ENCODE peak calls at places on chromosomes 3 and 15, in ten cellular contexts. One of them, this sample, is unnamed.

GRCh38 chr3:117719316-117719926 is 1009.8 kb downstream of the TUSC7 start:
- DNase-seq in heart left ventricle: no peak
- DNase-seq in amniotic stem cell: no peak
- DNase-seq in activated CD8-positive, alpha-beta memory T cell treated with anti-CD3 and anti-CD28 coated beads for 48 hours: no peak
- DNase-seq in astrocyte of the spinal cord: peak
- DNase-seq in NCI-H1092 treated with DMSO at 0.1 percent for 48 hours: peak
- DNase-seq in stimulated activated CD4-positive, alpha-beta T cell treated with anti-CD3 and anti-CD28 coated beads, Interleukin-2, amount 100 ng/mL, for 48 hours: no peak
- DNase-seq in LHCN-M2: peak
- DNase-seq in head of caudate nucleus: peak
- DNase-seq in left ventricle myocardium inferior: no peak
- DNase-seq in this sample: no peak

GRCh38 chr3:108879915-108880314 is 57.3 kb downstream of the TRAT1 start:
- DNase-seq in LHCN-M2: no peak
- DNase-seq in head of caudate nucleus: no peak
- DNase-seq in activated CD8-positive, alpha-beta memory T cell treated with anti-CD3 and anti-CD28 coated beads for 48 hours: no peak
- DNase-seq in left ventricle myocardium inferior: no peak
- DNase-seq in stimulated activated CD4-positive, alpha-beta T cell treated with anti-CD3 and anti-CD28 coated beads, Interleukin-2, amount 100 ng/mL, for 48 hours: no peak
- DNase-seq in astrocyte of the spinal cord: no peak
- DNase-seq in NCI-H1092 treated with DMSO at 0.1 percent for 48 hours: no peak
- DNase-seq in heart left ventricle: no peak
- DNase-seq in amniotic stem cell: no peak
- DNase-seq in this sample: no peak

GRCh38 chr15:64247906-64248541 is 85.2 kb upstream of the PPIB start:
- DNase-seq in NCI-H1092 treated with DMSO at 0.1 percent for 48 hours: no peak
- DNase-seq in stimulated activated CD4-positive, alpha-beta T cell treated with anti-CD3 and anti-CD28 coated beads, Interleukin-2, amount 100 ng/mL, for 48 hours: no peak
- DNase-seq in heart left ventricle: no peak
- DNase-seq in LHCN-M2: peak
- DNase-seq in astrocyte of the spinal cord: peak
- DNase-seq in head of caudate nucleus: no peak
- DNase-seq in activated CD8-positive, alpha-beta memory T cell treated with anti-CD3 and anti-CD28 coated beads for 48 hours: no peak
- DNase-seq in left ventricle myocardium inferior: no peak
- DNase-seq in amniotic stem cell: peak
- DNase-seq in this sample: no peak

GRCh38 chr3:39414421-39414907 is 7.9 kb downstream of the RPSA start:
- DNase-seq in stimulated activated CD4-positive, alpha-beta T cell treated with anti-CD3 and anti-CD28 coated beads, Interleukin-2, amount 100 ng/mL, for 48 hours: peak
- DNase-seq in LHCN-M2: no peak
- DNase-seq in astrocyte of the spinal cord: no peak
- DNase-seq in amniotic stem cell: no peak
- DNase-seq in NCI-H1092 treated with DMSO at 0.1 percent for 48 hours: no peak
- DNase-seq in head of caudate nucleus: no peak
- DNase-seq in heart left ventricle: no peak
- DNase-seq in activated CD8-positive, alpha-beta memory T cell treated with anti-CD3 and anti-CD28 coated beads for 48 hours: no peak
- DNase-seq in left ventricle myocardium inferior: no peak
- DNase-seq in this sample: no peak

GRCh38 chr3:150397220-150397619 is 10.9 kb upstream of the TSC22D2 start:
- DNase-seq in heart left ventricle: no peak
- DNase-seq in NCI-H1092 treated with DMSO at 0.1 percent for 48 hours: no peak
- DNase-seq in amniotic stem cell: no peak
- DNase-seq in left ventricle myocardium inferior: no peak
- DNase-seq in LHCN-M2: no peak
- DNase-seq in stimulated activated CD4-positive, alpha-beta T cell treated with anti-CD3 and anti-CD28 coated beads, Interleukin-2, amount 100 ng/mL, for 48 hours: no peak
- DNase-seq in activated CD8-positive, alpha-beta memory T cell treated with anti-CD3 and anti-CD28 coated beads for 48 hours: no peak
- DNase-seq in astrocyte of the spinal cord: no peak
- DNase-seq in head of caudate nucleus: no peak
- DNase-seq in this sample: no peak

GRCh38 chr3:23175361-23176073 is 27.6 kb upstream of the UBE2E2 start:
- DNase-seq in activated CD8-positive, alpha-beta memory T cell treated with anti-CD3 and anti-CD28 coated beads for 48 hours: no peak
- DNase-seq in left ventricle myocardium inferior: no peak
- DNase-seq in LHCN-M2: no peak
- DNase-seq in stimulated activated CD4-positive, alpha-beta T cell treated with anti-CD3 and anti-CD28 coated beads, Interleukin-2, amount 100 ng/mL, for 48 hours: no peak
- DNase-seq in head of caudate nucleus: no peak
- DNase-seq in heart left ventricle: no peak
- DNase-seq in NCI-H1092 treated with DMSO at 0.1 percent for 48 hours: no peak
- DNase-seq in amniotic stem cell: no peak
- DNase-seq in astrocyte of the spinal cord: peak
- DNase-seq in this sample: no peak

GRCh38 chr3:61521229-61521628 is 40.1 kb upstream of the PTPRG start:
- DNase-seq in activated CD8-positive, alpha-beta memory T cell treated with anti-CD3 and anti-CD28 coated beads for 48 hours: peak
- DNase-seq in stimulated activated CD4-positive, alpha-beta T cell treated with anti-CD3 and anti-CD28 coated beads, Interleukin-2, amount 100 ng/mL, for 48 hours: peak
- DNase-seq in NCI-H1092 treated with DMSO at 0.1 percent for 48 hours: no peak
- DNase-seq in left ventricle myocardium inferior: no peak
- DNase-seq in head of caudate nucleus: no peak
- DNase-seq in amniotic stem cell: no peak
- DNase-seq in astrocyte of the spinal cord: no peak
- DNase-seq in LHCN-M2: no peak
- DNase-seq in heart left ventricle: no peak
- DNase-seq in this sample: no peak

GRCh38 chr3:62355703-62356102 is 17.6 kb downstream of the FEZF2 start:
- DNase-seq in head of caudate nucleus: no peak
- DNase-seq in NCI-H1092 treated with DMSO at 0.1 percent for 48 hours: no peak
- DNase-seq in astrocyte of the spinal cord: no peak
- DNase-seq in amniotic stem cell: no peak
- DNase-seq in activated CD8-positive, alpha-beta memory T cell treated with anti-CD3 and anti-CD28 coated beads for 48 hours: no peak
- DNase-seq in stimulated activated CD4-positive, alpha-beta T cell treated with anti-CD3 and anti-CD28 coated beads, Interleukin-2, amount 100 ng/mL, for 48 hours: no peak
- DNase-seq in heart left ventricle: no peak
- DNase-seq in LHCN-M2: no peak
- DNase-seq in left ventricle myocardium inferior: no peak
- DNase-seq in this sample: no peak

GRCh38 chr15:74631408-74631807 is 15.8 kb downstream of the CLK3 start:
- DNase-seq in LHCN-M2: peak
- DNase-seq in NCI-H1092 treated with DMSO at 0.1 percent for 48 hours: no peak
- DNase-seq in astrocyte of the spinal cord: no peak
- DNase-seq in head of caudate nucleus: no peak
- DNase-seq in amniotic stem cell: no peak
- DNase-seq in activated CD8-positive, alpha-beta memory T cell treated with anti-CD3 and anti-CD28 coated beads for 48 hours: no peak
- DNase-seq in stimulated activated CD4-positive, alpha-beta T cell treated with anti-CD3 and anti-CD28 coated beads, Interleukin-2, amount 100 ng/mL, for 48 hours: no peak
- DNase-seq in left ventricle myocardium inferior: no peak
- DNase-seq in heart left ventricle: no peak
- DNase-seq in this sample: no peak

GRCh38 chr3:197356275-197356674 is 57.9 kb upstream of the DLG1 start:
- DNase-seq in heart left ventricle: peak
- DNase-seq in left ventricle myocardium inferior: peak
- DNase-seq in head of caudate nucleus: peak
- DNase-seq in NCI-H1092 treated with DMSO at 0.1 percent for 48 hours: no peak
- DNase-seq in activated CD8-positive, alpha-beta memory T cell treated with anti-CD3 and anti-CD28 coated beads for 48 hours: no peak
- DNase-seq in LHCN-M2: no peak
- DNase-seq in amniotic stem cell: no peak
- DNase-seq in astrocyte of the spinal cord: no peak
- DNase-seq in stimulated activated CD4-positive, alpha-beta T cell treated with anti-CD3 and anti-CD28 coated beads, Interleukin-2, amount 100 ng/mL, for 48 hours: no peak
- DNase-seq in this sample: peak

GRCh38 chr3:139187154-139187553 is 142.5 kb upstream of the PRR23C start:
- DNase-seq in stimulated activated CD4-positive, alpha-beta T cell treated with anti-CD3 and anti-CD28 coated beads, Interleukin-2, amount 100 ng/mL, for 48 hours: no peak
- DNase-seq in astrocyte of the spinal cord: no peak
- DNase-seq in LHCN-M2: no peak
- DNase-seq in head of caudate nucleus: no peak
- DNase-seq in activated CD8-positive, alpha-beta memory T cell treated with anti-CD3 and anti-CD28 coated beads for 48 hours: no peak
- DNase-seq in left ventricle myocardium inferior: no peak
- DNase-seq in heart left ventricle: no peak
- DNase-seq in NCI-H1092 treated with DMSO at 0.1 percent for 48 hours: no peak
- DNase-seq in amniotic stem cell: no peak
- DNase-seq in this sample: no peak

GRCh38 chr3:113773381-113773780 is 26.5 kb downstream of the ATP6V1A start:
- DNase-seq in heart left ventricle: no peak
- DNase-seq in LHCN-M2: peak
- DNase-seq in left ventricle myocardium inferior: no peak
- DNase-seq in stimulated activated CD4-positive, alpha-beta T cell treated with anti-CD3 and anti-CD28 coated beads, Interleukin-2, amount 100 ng/mL, for 48 hours: no peak
- DNase-seq in amniotic stem cell: no peak
- DNase-seq in NCI-H1092 treated with DMSO at 0.1 percent for 48 hours: no peak
- DNase-seq in astrocyte of the spinal cord: peak
- DNase-seq in head of caudate nucleus: no peak
- DNase-seq in activated CD8-positive, alpha-beta memory T cell treated with anti-CD3 and anti-CD28 coated beads for 48 hours: no peak
- DNase-seq in this sample: no peak

GRCh38 chr15:40045572-40046217 is 6.7 kb upstream of the SRP14 start:
- DNase-seq in amniotic stem cell: no peak
- DNase-seq in head of caudate nucleus: no peak
- DNase-seq in left ventricle myocardium inferior: no peak
- DNase-seq in astrocyte of the spinal cord: no peak
- DNase-seq in activated CD8-positive, alpha-beta memory T cell treated with anti-CD3 and anti-CD28 coated beads for 48 hours: no peak
- DNase-seq in NCI-H1092 treated with DMSO at 0.1 percent for 48 hours: no peak
- DNase-seq in heart left ventricle: no peak
- DNase-seq in LHCN-M2: no peak
- DNase-seq in stimulated activated CD4-positive, alpha-beta T cell treated with anti-CD3 and anti-CD28 coated beads, Interleukin-2, amount 100 ng/mL, for 48 hours: no peak
- DNase-seq in this sample: no peak

GRCh38 chr15:36960179-36960946 is 140.0 kb downstream of the MEIS2 start:
- DNase-seq in amniotic stem cell: no peak
- DNase-seq in activated CD8-positive, alpha-beta memory T cell treated with anti-CD3 and anti-CD28 coated beads for 48 hours: no peak
- DNase-seq in LHCN-M2: no peak
- DNase-seq in astrocyte of the spinal cord: no peak
- DNase-seq in NCI-H1092 treated with DMSO at 0.1 percent for 48 hours: no peak
- DNase-seq in stimulated activated CD4-positive, alpha-beta T cell treated with anti-CD3 and anti-CD28 coated beads, Interleukin-2, amount 100 ng/mL, for 48 hours: no peak
- DNase-seq in head of caudate nucleus: no peak
- DNase-seq in left ventricle myocardium inferior: no peak
- DNase-seq in heart left ventricle: no peak
- DNase-seq in this sample: no peak

GRCh38 chr3:197942956-197943556 is 6.9 kb upstream of the RPL35A start:
- DNase-seq in activated CD8-positive, alpha-beta memory T cell treated with anti-CD3 and anti-CD28 coated beads for 48 hours: no peak
- DNase-seq in amniotic stem cell: no peak
- DNase-seq in heart left ventricle: no peak
- DNase-seq in NCI-H1092 treated with DMSO at 0.1 percent for 48 hours: peak
- DNase-seq in LHCN-M2: peak
- DNase-seq in left ventricle myocardium inferior: no peak
- DNase-seq in astrocyte of the spinal cord: peak
- DNase-seq in stimulated activated CD4-positive, alpha-beta T cell treated with anti-CD3 and anti-CD28 coated beads, Interleukin-2, amount 100 ng/mL, for 48 hours: no peak
- DNase-seq in head of caudate nucleus: no peak
- DNase-seq in this sample: no peak

GRCh38 chr15:48723964-48724363 is 78.5 kb upstream of the FBN1 start:
- DNase-seq in NCI-H1092 treated with DMSO at 0.1 percent for 48 hours: no peak
- DNase-seq in activated CD8-positive, alpha-beta memory T cell treated with anti-CD3 and anti-CD28 coated beads for 48 hours: no peak
- DNase-seq in stimulated activated CD4-positive, alpha-beta T cell treated with anti-CD3 and anti-CD28 coated beads, Interleukin-2, amount 100 ng/mL, for 48 hours: no peak
- DNase-seq in LHCN-M2: no peak
- DNase-seq in astrocyte of the spinal cord: no peak
- DNase-seq in left ventricle myocardium inferior: no peak
- DNase-seq in head of caudate nucleus: no peak
- DNase-seq in amniotic stem cell: no peak
- DNase-seq in heart left ventricle: no peak
- DNase-seq in this sample: no peak

GRCh38 chr3:139448104-139448503 is 28.2 kb downstream of the RBP2 start:
- DNase-seq in astrocyte of the spinal cord: no peak
- DNase-seq in LHCN-M2: peak
- DNase-seq in heart left ventricle: peak
- DNase-seq in NCI-H1092 treated with DMSO at 0.1 percent for 48 hours: peak
- DNase-seq in amniotic stem cell: no peak
- DNase-seq in stimulated activated CD4-positive, alpha-beta T cell treated with anti-CD3 and anti-CD28 coated beads, Interleukin-2, amount 100 ng/mL, for 48 hours: no peak
- DNase-seq in left ventricle myocardium inferior: no peak
- DNase-seq in head of caudate nucleus: peak
- DNase-seq in activated CD8-positive, alpha-beta memory T cell treated with anti-CD3 and anti-CD28 coated beads for 48 hours: no peak
- DNase-seq in this sample: no peak

GRCh38 chr3:194888916-194889315 is 203.2 kb downstream of the FAM43A start:
- DNase-seq in NCI-H1092 treated with DMSO at 0.1 percent for 48 hours: no peak
- DNase-seq in head of caudate nucleus: no peak
- DNase-seq in stimulated activated CD4-positive, alpha-beta T cell treated with anti-CD3 and anti-CD28 coated beads, Interleukin-2, amount 100 ng/mL, for 48 hours: no peak
- DNase-seq in activated CD8-positive, alpha-beta memory T cell treated with anti-CD3 and anti-CD28 coated beads for 48 hours: no peak
- DNase-seq in astrocyte of the spinal cord: no peak
- DNase-seq in amniotic stem cell: no peak
- DNase-seq in LHCN-M2: no peak
- DNase-seq in heart left ventricle: no peak
- DNase-seq in left ventricle myocardium inferior: no peak
- DNase-seq in this sample: peak

GRCh38 chr15:67405208-67406191 is 115.4 kb upstream of the C15orf61 start:
- DNase-seq in amniotic stem cell: no peak
- DNase-seq in head of caudate nucleus: no peak
- DNase-seq in LHCN-M2: peak
- DNase-seq in left ventricle myocardium inferior: no peak
- DNase-seq in stimulated activated CD4-positive, alpha-beta T cell treated with anti-CD3 and anti-CD28 coated beads, Interleukin-2, amount 100 ng/mL, for 48 hours: no peak
- DNase-seq in astrocyte of the spinal cord: peak
- DNase-seq in heart left ventricle: no peak
- DNase-seq in activated CD8-positive, alpha-beta memory T cell treated with anti-CD3 and anti-CD28 coated beads for 48 hours: no peak
- DNase-seq in NCI-H1092 treated with DMSO at 0.1 percent for 48 hours: no peak
- DNase-seq in this sample: no peak

GRCh38 chr15:42845581-42845980 is 75.0 kb downstream of the TTBK2 start:
- DNase-seq in left ventricle myocardium inferior: no peak
- DNase-seq in stimulated activated CD4-positive, alpha-beta T cell treated with anti-CD3 and anti-CD28 coated beads, Interleukin-2, amount 100 ng/mL, for 48 hours: no peak
- DNase-seq in heart left ventricle: no peak
- DNase-seq in amniotic stem cell: no peak
- DNase-seq in astrocyte of the spinal cord: peak
- DNase-seq in NCI-H1092 treated with DMSO at 0.1 percent for 48 hours: no peak
- DNase-seq in activated CD8-positive, alpha-beta memory T cell treated with anti-CD3 and anti-CD28 coated beads for 48 hours: no peak
- DNase-seq in head of caudate nucleus: no peak
- DNase-seq in LHCN-M2: no peak
- DNase-seq in this sample: no peak

GRCh38 chr15:62417444-62417843 is 252.4 kb upstream of the C2CD4B start:
- DNase-seq in LHCN-M2: peak
- DNase-seq in stimulated activated CD4-positive, alpha-beta T cell treated with anti-CD3 and anti-CD28 coated beads, Interleukin-2, amount 100 ng/mL, for 48 hours: no peak
- DNase-seq in NCI-H1092 treated with DMSO at 0.1 percent for 48 hours: no peak
- DNase-seq in amniotic stem cell: peak
- DNase-seq in heart left ventricle: no peak
- DNase-seq in head of caudate nucleus: no peak
- DNase-seq in activated CD8-positive, alpha-beta memory T cell treated with anti-CD3 and anti-CD28 coated beads for 48 hours: no peak
- DNase-seq in left ventricle myocardium inferior: no peak
- DNase-seq in astrocyte of the spinal cord: peak
- DNase-seq in this sample: no peak

GRCh38 chr15:96218623-96219465 is 111.7 kb upstream of the NR2F2 start:
- DNase-seq in astrocyte of the spinal cord: no peak
- DNase-seq in heart left ventricle: no peak
- DNase-seq in head of caudate nucleus: no peak
- DNase-seq in amniotic stem cell: no peak
- DNase-seq in activated CD8-positive, alpha-beta memory T cell treated with anti-CD3 and anti-CD28 coated beads for 48 hours: no peak
- DNase-seq in left ventricle myocardium inferior: no peak
- DNase-seq in LHCN-M2: no peak
- DNase-seq in stimulated activated CD4-positive, alpha-beta T cell treated with anti-CD3 and anti-CD28 coated beads, Interleukin-2, amount 100 ng/mL, for 48 hours: no peak
- DNase-seq in NCI-H1092 treated with DMSO at 0.1 percent for 48 hours: no peak
- DNase-seq in this sample: no peak

GRCh38 chr3:130725746-130726145 is 20.9 kb downstream of the PIK3R4 start:
- DNase-seq in LHCN-M2: peak
- DNase-seq in heart left ventricle: no peak
- DNase-seq in left ventricle myocardium inferior: no peak
- DNase-seq in stimulated activated CD4-positive, alpha-beta T cell treated with anti-CD3 and anti-CD28 coated beads, Interleukin-2, amount 100 ng/mL, for 48 hours: no peak
- DNase-seq in NCI-H1092 treated with DMSO at 0.1 percent for 48 hours: no peak
- DNase-seq in activated CD8-positive, alpha-beta memory T cell treated with anti-CD3 and anti-CD28 coated beads for 48 hours: no peak
- DNase-seq in amniotic stem cell: no peak
- DNase-seq in astrocyte of the spinal cord: no peak
- DNase-seq in head of caudate nucleus: no peak
- DNase-seq in this sample: no peak

GRCh38 chr15:80744826-80745225 is 34.3 kb upstream of the CEMIP start:
- DNase-seq in stimulated activated CD4-positive, alpha-beta T cell treated with anti-CD3 and anti-CD28 coated beads, Interleukin-2, amount 100 ng/mL, for 48 hours: no peak
- DNase-seq in amniotic stem cell: no peak
- DNase-seq in activated CD8-positive, alpha-beta memory T cell treated with anti-CD3 and anti-CD28 coated beads for 48 hours: no peak
- DNase-seq in LHCN-M2: peak
- DNase-seq in left ventricle myocardium inferior: no peak
- DNase-seq in head of caudate nucleus: no peak
- DNase-seq in NCI-H1092 treated with DMSO at 0.1 percent for 48 hours: no peak
- DNase-seq in astrocyte of the spinal cord: no peak
- DNase-seq in heart left ventricle: no peak
- DNase-seq in this sample: no peak

GRCh38 chr3:182904164-182904563 is 76.2 kb downstream of the DCUN1D1 start:
- DNase-seq in NCI-H1092 treated with DMSO at 0.1 percent for 48 hours: no peak
- DNase-seq in activated CD8-positive, alpha-beta memory T cell treated with anti-CD3 and anti-CD28 coated beads for 48 hours: no peak
- DNase-seq in LHCN-M2: no peak
- DNase-seq in stimulated activated CD4-positive, alpha-beta T cell treated with anti-CD3 and anti-CD28 coated beads, Interleukin-2, amount 100 ng/mL, for 48 hours: no peak
- DNase-seq in head of caudate nucleus: no peak
- DNase-seq in astrocyte of the spinal cord: no peak
- DNase-seq in left ventricle myocardium inferior: no peak
- DNase-seq in heart left ventricle: no peak
- DNase-seq in amniotic stem cell: no peak
- DNase-seq in this sample: no peak

GRCh38 chr15:72671531-72671930 is 14.5 kb downstream of the HIGD2B start:
- DNase-seq in activated CD8-positive, alpha-beta memory T cell treated with anti-CD3 and anti-CD28 coated beads for 48 hours: no peak
- DNase-seq in stimulated activated CD4-positive, alpha-beta T cell treated with anti-CD3 and anti-CD28 coated beads, Interleukin-2, amount 100 ng/mL, for 48 hours: no peak
- DNase-seq in astrocyte of the spinal cord: no peak
- DNase-seq in LHCN-M2: no peak
- DNase-seq in NCI-H1092 treated with DMSO at 0.1 percent for 48 hours: no peak
- DNase-seq in heart left ventricle: no peak
- DNase-seq in amniotic stem cell: no peak
- DNase-seq in left ventricle myocardium inferior: no peak
- DNase-seq in head of caudate nucleus: no peak
- DNase-seq in this sample: no peak

GRCh38 chr3:176155012-176155411 is 1042.3 kb downstream of the TBL1XR1 start:
- DNase-seq in astrocyte of the spinal cord: no peak
- DNase-seq in LHCN-M2: no peak
- DNase-seq in stimulated activated CD4-positive, alpha-beta T cell treated with anti-CD3 and anti-CD28 coated beads, Interleukin-2, amount 100 ng/mL, for 48 hours: no peak
- DNase-seq in head of caudate nucleus: no peak
- DNase-seq in NCI-H1092 treated with DMSO at 0.1 percent for 48 hours: no peak
- DNase-seq in amniotic stem cell: no peak
- DNase-seq in left ventricle myocardium inferior: no peak
- DNase-seq in activated CD8-positive, alpha-beta memory T cell treated with anti-CD3 and anti-CD28 coated beads for 48 hours: no peak
- DNase-seq in heart left ventricle: no peak
- DNase-seq in this sample: no peak

GRCh38 chr3:124964432-124964831 is 29.9 kb upstream of the MUC13 start:
- DNase-seq in heart left ventricle: no peak
- DNase-seq in astrocyte of the spinal cord: peak
- DNase-seq in stimulated activated CD4-positive, alpha-beta T cell treated with anti-CD3 and anti-CD28 coated beads, Interleukin-2, amount 100 ng/mL, for 48 hours: no peak
- DNase-seq in activated CD8-positive, alpha-beta memory T cell treated with anti-CD3 and anti-CD28 coated beads for 48 hours: no peak
- DNase-seq in amniotic stem cell: no peak
- DNase-seq in LHCN-M2: no peak
- DNase-seq in left ventricle myocardium inferior: no peak
- DNase-seq in NCI-H1092 treated with DMSO at 0.1 percent for 48 hours: no peak
- DNase-seq in head of caudate nucleus: no peak
- DNase-seq in this sample: no peak

This sample was measured in lung.